ENCODE peak calls at places on chromosomes 5 and 9, in ten cellular contexts. E, V, M, J, K, L, P, O, R and Q are unnamed samples.

GRCh38 chr5:123098767-123099513 is 9.9 kb downstream of the PRDM6 start:
- DNase-seq in V (no peak), L (no peak), K (peak), P (no peak), O (no peak), M (no peak), J (no peak), R (no peak), E (no peak), Q (no peak)

GRCh38 chr9:87865626-87866025 is 17.1 kb upstream of the SPATA31E1 start:
- DNase-seq in P (no peak), K (no peak), R (no peak), V (no peak), M (no peak), L (no peak), J (no peak), E (no peak), O (peak), Q (no peak)

GRCh38 chr5:142320427-142320732 is 4.4 kb downstream of the SPRY4 start:
- DNase-seq in E (no peak), O (no peak), L (no peak), M (no peak), J (no peak), K (no peak), V (no peak), P (no peak), R (no peak), Q (no peak)

GRCh38 chr9:8718121-8718725 is 918.6 kb upstream of the DMAC1 start:
- DNase-seq in V (no peak), J (no peak), L (no peak), E (no peak), R (no peak), M (no peak), K (peak), P (no peak), O (no peak), Q (no peak)

GRCh38 chr5:24059006-24059405 is 551.6 kb downstream of the PRDM9 start:
- DNase-seq in L (no peak), P (no peak), K (no peak), V (no peak), E (no peak), R (no peak), J (no peak), O (no peak), M (no peak), Q (no peak)

GRCh38 chr9:131274674-131275331 is 1.5 kb downstream of the FAM78A start:
- DNase-seq in P (no peak), M (no peak), V (no peak), R (no peak), L (peak), K (peak), E (peak), J (no peak), O (no peak), Q (peak)

GRCh38 chr5:543351-543750 is 19.1 kb upstream of the SLC9A3 start:
- DNase-seq in L (peak), R (no peak), P (no peak), K (no peak), E (peak), J (no peak), V (peak), M (no peak), O (no peak), Q (no peak)

GRCh38 chr9:14593406-14593805 is 99.8 kb downstream of the ZDHHC21 start:
- DNase-seq in O (no peak), V (no peak), R (no peak), P (no peak), L (no peak), J (no peak), K (no peak), E (no peak), M (no peak), Q (no peak)

GRCh38 chr5:20601678-20602100 is 613.7 kb upstream of the CDH18 start:
- DNase-seq in M (no peak), J (no peak), R (no peak), L (peak), P (no peak), O (no peak), V (no peak), K (no peak), E (no peak), Q (no peak)

GRCh38 chr9:15513335-15513734 is 2.6 kb upstream of the PSIP1 start:
- DNase-seq in R (no peak), E (no peak), J (no peak), K (no peak), O (peak), P (no peak), V (no peak), M (no peak), L (peak), Q (peak)

GRCh38 chr5:86879086-86879485 is 261.3 kb downstream of the COX7C start:
- DNase-seq in M (no peak), E (no peak), O (no peak), R (no peak), V (no peak), P (no peak), L (no peak), J (no peak), K (no peak), Q (no peak)

GRCh38 chr5:74651710-74652109 is 11.2 kb upstream of the ENC1 start:
- DNase-seq in M (peak), R (no peak), K (no peak), E (no peak), L (no peak), V (no peak), O (no peak), J (peak), P (no peak), Q (peak)

GRCh38 chr9:85522459-85523092 is 219.2 kb downstream of the AGTPBP1 start:
- DNase-seq in O (peak), M (no peak), R (no peak), K (peak), J (peak), V (no peak), E (peak), P (no peak), L (peak), Q (peak)

GRCh38 chr5:67094476-67095300 is 101.9 kb downstream of the CD180 start:
- DNase-seq in J (no peak), R (no peak), O (no peak), M (no peak), V (no peak), K (peak), E (no peak), L (no peak), P (peak), Q (no peak)

GRCh38 chr5:119055267-119055666 is 15.6 kb upstream of the DMXL1 start:
- DNase-seq in M (no peak), K (no peak), O (no peak), E (no peak), P (no peak), R (no peak), J (no peak), V (no peak), L (peak), Q (no peak)

GRCh38 chr5:138464018-138464387 is 1.3 kb upstream of the EGR1 start:
- DNase-seq in J (peak), R (peak), V (peak), E (peak), M (peak), L (peak), P (peak), K (peak), O (peak), Q (peak)
- TF ChIP-seq POLR2A in J (peak), R (no peak), V (peak), E (peak), M (peak), L (peak), P (peak), K (no peak), O (peak), Q (no peak)

GRCh38 chr9:113511856-113512761 is 48.6 kb downstream of the RGS3 start:
- DNase-seq in P (no peak), R (no peak), O (no peak), J (no peak), L (peak), M (no peak), K (no peak), E (peak), V (no peak), Q (no peak)
- TF ChIP-seq POLR2A in P (no peak), R (no peak), O (no peak), J (no peak), L (no peak), M (no peak), K (no peak), E (no peak), V (no peak), Q (no peak)

GRCh38 chr9:93654351-93654961 is 78.1 kb downstream of the PHF2 start:
- DNase-seq in M (no peak), K (no peak), J (no peak), V (peak), R (no peak), P (no peak), L (no peak), O (no peak), E (peak), Q (no peak)
- TF ChIP-seq POLR2A in M (no peak), K (no peak), J (no peak), V (no peak), R (no peak), P (no peak), L (no peak), O (no peak), E (no peak), Q (no peak)

GRCh38 chr9:22144226-22144625 is 135.1 kb upstream of the CDKN2B start:
- DNase-seq in K (no peak), E (no peak), L (no peak), J (no peak), P (no peak), R (no peak), M (no peak), O (no peak), V (no peak), Q (no peak)

GRCh38 chr9:22143799-22144198 is 134.7 kb upstream of the CDKN2B start:
- DNase-seq in R (no peak), V (no peak), L (no peak), P (no peak), J (no peak), E (no peak), K (no peak), M (no peak), O (no peak), Q (no peak)

GRCh38 chr9:22146604-22147003 is 137.5 kb upstream of the CDKN2B start:
- DNase-seq in V (no peak), K (no peak), M (no peak), L (no peak), O (no peak), J (no peak), P (no peak), E (no peak), R (no peak), Q (no peak)

GRCh38 chr9:22148876-22149637 is 140.0 kb upstream of the CDKN2B start:
- DNase-seq in E (no peak), P (no peak), L (no peak), M (no peak), K (no peak), V (no peak), O (no peak), R (no peak), J (no peak), Q (no peak)

GRCh38 chr9:22147818-22148573 is 138.9 kb upstream of the CDKN2B start:
- DNase-seq in K (no peak), M (no peak), E (no peak), L (no peak), P (no peak), R (no peak), J (no peak), O (no peak), V (no peak), Q (no peak)
- TF ChIP-seq POLR2A in K (no peak), M (no peak), E (no peak), L (no peak), P (no peak), R (no peak), J (no peak), O (no peak), V (no peak), Q (no peak)

DNA sequence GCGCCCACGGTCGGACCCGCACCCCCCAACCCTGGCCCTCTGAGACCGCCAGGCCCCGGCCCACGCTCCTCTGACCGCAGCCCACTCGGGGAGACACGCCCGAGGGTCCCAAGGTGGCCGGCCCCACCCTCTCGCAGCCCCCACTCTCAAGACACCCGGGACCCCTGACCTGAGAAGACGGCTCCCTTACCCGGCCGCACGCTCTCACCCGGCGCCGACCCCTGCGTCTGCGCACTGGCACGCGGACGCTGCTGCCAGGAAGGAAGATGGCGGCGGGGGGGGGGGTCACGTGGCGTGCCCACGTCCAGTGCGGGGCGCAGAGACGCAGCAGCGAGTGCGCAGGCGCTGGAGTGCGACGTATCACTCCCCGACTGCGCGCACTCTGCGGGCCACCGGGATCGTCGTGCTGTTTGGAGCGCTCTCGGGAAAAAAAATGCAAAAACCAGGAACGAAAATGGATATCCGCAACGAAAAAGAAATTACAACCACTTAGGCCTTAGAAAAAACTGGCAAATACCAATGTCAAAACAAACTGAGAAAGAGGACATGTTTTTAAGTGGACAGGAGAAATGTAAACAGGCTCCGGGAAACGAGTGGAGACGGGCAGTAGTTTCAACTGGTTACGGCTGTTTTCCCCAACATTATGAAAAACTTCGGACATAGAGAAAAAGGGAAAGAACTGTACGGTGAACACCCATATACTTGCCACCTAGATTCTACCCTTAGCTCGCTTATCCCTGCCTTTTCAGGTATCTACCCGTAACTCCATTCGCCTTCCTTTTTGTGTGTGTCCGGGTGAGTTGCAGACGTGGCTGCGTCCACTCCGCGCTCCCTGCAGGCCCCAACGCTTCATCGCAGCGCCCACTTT is at the start of gene MRPL36:
- DNase-seq in P (peak), V (peak), O (peak), E (peak), K (peak), M (peak), R (peak), J (peak), L (peak), Q (peak)
- TF ChIP-seq POLR2A in P (peak), V (peak), O (peak), E (peak), K (peak), M (peak), R (no peak), J (peak), L (peak), Q (peak)

DNA sequence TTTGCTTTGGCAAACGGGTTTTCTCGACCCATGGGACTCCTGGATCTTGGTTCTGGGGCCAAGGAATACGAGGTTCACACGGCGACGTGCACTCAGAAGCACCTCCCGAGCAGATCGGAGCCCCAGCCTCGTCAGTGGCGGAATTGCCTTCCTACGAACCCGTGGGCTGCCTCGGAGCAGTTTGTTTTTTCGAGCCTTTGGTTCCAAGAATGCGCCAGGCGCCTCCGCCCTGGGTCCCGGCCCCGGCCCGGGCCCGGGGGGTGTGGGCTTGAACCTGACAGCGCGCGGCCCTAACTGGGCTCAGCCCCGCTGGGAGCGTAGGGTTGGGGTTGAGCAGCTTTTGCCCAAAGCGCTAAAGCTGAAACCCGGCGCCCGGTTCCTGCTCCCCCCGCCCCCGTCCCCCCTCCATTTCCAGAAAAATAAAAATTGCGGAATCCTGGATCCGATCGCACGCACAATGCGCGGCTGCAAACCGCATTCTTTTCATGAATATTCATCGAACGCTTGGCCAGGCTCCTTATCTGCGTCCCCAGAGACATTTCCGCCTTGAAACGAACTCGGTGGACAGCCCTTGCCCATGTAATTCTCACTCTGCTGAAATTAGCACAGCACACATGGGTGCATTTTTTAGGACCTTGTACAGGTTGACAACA is 1.0 kb downstream of the BASP1 start:
- DNase-seq in E (peak), O (no peak), K (no peak), J (peak), R (peak), L (peak), V (no peak), M (no peak), P (peak), Q (no peak)
- TF ChIP-seq POLR2A in E (no peak), O (no peak), K (no peak), J (no peak), R (no peak), L (no peak), V (no peak), M (no peak), P (no peak), Q (no peak)

GRCh38 chr5:40679071-40679997 is at the start of gene PTGER4:
- DNase-seq in K (peak), P (peak), M (peak), J (peak), O (peak), V (peak), L (peak), E (peak), R (peak), Q (peak)
- TF ChIP-seq POLR2A in K (peak), P (peak), M (peak), J (peak), O (peak), V (peak), L (peak), E (peak), R (peak), Q (no peak)

GRCh38 chr5:56816546-56817081 is 1.3 kb downstream of the MAP3K1 start:
- DNase-seq in M (no peak), O (peak), P (peak), V (peak), J (peak), R (peak), L (peak), K (peak), E (peak), Q (peak)
- TF ChIP-seq POLR2A in M (no peak), O (no peak), P (no peak), V (no peak), J (peak), R (no peak), L (no peak), K (no peak), E (no peak), Q (peak)

GRCh38 chr9:128322342-128323191 is at the start of the genes COQ4 and TRUB2:
- DNase-seq in V (peak), L (peak), E (peak), R (peak), K (peak), J (peak), O (peak), P (peak), M (peak), Q (peak)
- TF ChIP-seq POLR2A in V (no peak), L (peak), E (peak), R (no peak), K (no peak), J (no peak), O (peak), P (peak), M (peak), Q (peak)